ENCODE peak calls at places on chromosomes 1 and 21, in four cellular contexts. R, E, K and L are unnamed samples.
A peak's percentile ranks its signal among the peaks of the same experiment; 100 is the strongest.

GRCh38 chr1:229753764-229754553 is 127.9 kb downstream of the URB2 start:
- DNase-seq in E (no peak), K (peak; percentile 85), R (no peak), L (peak; percentile 31)

GRCh38 chr1:79657916-79658662 is 651.6 kb upstream of the ADGRL4 start:
- DNase-seq in E (no peak), R (peak; percentile 9), K (no peak), L (no peak)

GRCh38 chr1:108561731-108562326 is 1.9 kb downstream of the EEIG2 start:
- DNase-seq in R (peak; percentile 35), E (no peak), K (peak; percentile 78), L (peak; percentile 70)

GRCh38 chr1:31605908-31606427 is 11.5 kb upstream of the HCRTR1 start:
- DNase-seq in E (peak; percentile 66), R (peak; percentile 55), K (peak; percentile 74), L (peak; percentile 85)

GRCh38 chr1:52551476-52552235 is 1.2 kb downstream of the TUT4 start:
- DNase-seq in R (peak; percentile 52), E (peak; percentile 33), K (peak; percentile 40), L (no peak)

GRCh38 chr1:35448344-35448801 is 108.8 kb downstream of the KIAA0319L start:
- DNase-seq in R (peak; percentile 99), E (peak; percentile 89), K (no peak), L (no peak)

GRCh38 chr1:68421350-68421749 is 28.4 kb downstream of the RPE65 start:
- DNase-seq in E (no peak), R (no peak), K (no peak), L (no peak)

GRCh38 chr1:165408518-165408917 is 36.4 kb downstream of the RXRG start:
- DNase-seq in K (peak; percentile 30), E (peak; percentile 18), R (peak; percentile 28), L (no peak)

GRCh38 chr1:57633055-57633454 is 209.2 kb upstream of the DAB1 start:
- DNase-seq in R (no peak), E (no peak), K (no peak), L (no peak)

GRCh38 chr1:107244734-107245495 is 104.1 kb downstream of the NTNG1 start:
- DNase-seq in R (no peak), K (no peak), E (no peak), L (no peak)

GRCh38 chr1:228998179-228998578 is 262.9 kb downstream of the RHOU start:
- DNase-seq in K (no peak), E (no peak), R (no peak), L (no peak)

GRCh38 chr1:158037876-158038359 is 44.5 kb downstream of the KIRREL1 start:
- DNase-seq in K (no peak), R (peak; percentile 67), E (peak; percentile 68), L (no peak)

GRCh38 chr1:14263671-14264070 is 334.8 kb upstream of the KAZN start:
- DNase-seq in E (no peak), R (no peak), K (no peak), L (no peak)

GRCh38 chr1:17771014-17771413 is 15.9 kb downstream of the ACTL8 start:
- DNase-seq in K (no peak), E (no peak), R (no peak), L (no peak)

GRCh38 chr1:40258445-40258769 is 371 bp downstream of the ZMPSTE24 start:
- DNase-seq in E (no peak), K (no peak), R (peak; percentile 36), L (no peak)

GRCh38 chr1:167517535-167518330 is 596 bp downstream of the CD247 start:
- DNase-seq in R (no peak), K (no peak), E (peak; percentile 3), L (no peak)

GRCh38 chr1:8512504-8512903 is 194.6 kb downstream of the SLC45A1 start:
- DNase-seq in R (no peak), K (no peak), E (no peak), L (no peak)

GRCh38 chr21:41318218-41318617 is 1.6 kb downstream of the FAM3B start:
- DNase-seq in R (no peak), K (no peak), E (no peak), L (no peak)

GRCh38 chr1:70977575-70977974 is 70.0 kb downstream of the PTGER3 start:
- DNase-seq in K (no peak), E (no peak), R (no peak), L (no peak)

GRCh38 chr1:223802032-223802431 is 43.7 kb downstream of the TP53BP2 start:
- DNase-seq in R (no peak), K (no peak), E (no peak), L (no peak)

GRCh38 chr1:58197811-58198210 is 348.7 kb downstream of the OMA1 start:
- DNase-seq in K (no peak), R (no peak), E (no peak), L (no peak)

GRCh38 chr21:16085436-16085835 is 355.7 kb downstream of the USP25 start:
- DNase-seq in K (no peak), E (peak; percentile 6), R (no peak), L (no peak)

GRCh38 chr1:55386456-55386855 is 171.3 kb upstream of the USP24 start:
- DNase-seq in K (no peak), E (no peak), R (no peak), L (no peak)

DNA sequence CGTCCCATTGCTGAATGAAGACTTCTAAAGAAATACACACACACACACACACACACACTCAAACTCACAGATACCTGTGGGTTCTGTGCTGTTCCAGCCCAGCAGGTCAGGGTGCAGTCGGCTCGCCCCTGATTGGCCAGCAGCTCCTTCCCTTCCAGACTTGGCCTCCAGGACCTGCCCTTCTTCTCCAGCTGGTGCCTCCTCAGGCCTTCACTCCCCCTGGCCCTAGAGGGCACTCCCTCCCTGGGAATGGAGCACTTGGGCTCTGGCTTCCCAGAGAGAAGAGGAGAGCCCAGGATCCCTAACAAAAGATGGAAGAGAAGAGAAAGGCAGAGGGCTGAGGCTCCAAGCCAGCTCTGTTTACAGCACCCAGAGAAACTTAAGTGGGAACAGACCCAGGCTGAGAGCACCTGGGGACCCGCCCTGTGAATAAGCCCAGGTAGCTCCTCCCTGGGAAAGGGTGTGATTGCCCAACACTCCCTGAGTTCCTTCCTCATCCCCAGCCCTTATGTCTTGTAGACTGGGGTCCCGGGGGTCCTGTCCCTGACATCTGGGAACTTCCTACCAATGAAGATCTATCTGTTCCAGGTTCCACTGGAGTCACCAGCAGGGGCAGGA is at the start of gene PGLYRP3:
- DNase-seq in K (no peak), E (no peak), R (no peak), L (no peak)
- TF ChIP-seq CTCF in K (no peak), E (no peak), R (no peak), L (peak; percentile 30)

DNA sequence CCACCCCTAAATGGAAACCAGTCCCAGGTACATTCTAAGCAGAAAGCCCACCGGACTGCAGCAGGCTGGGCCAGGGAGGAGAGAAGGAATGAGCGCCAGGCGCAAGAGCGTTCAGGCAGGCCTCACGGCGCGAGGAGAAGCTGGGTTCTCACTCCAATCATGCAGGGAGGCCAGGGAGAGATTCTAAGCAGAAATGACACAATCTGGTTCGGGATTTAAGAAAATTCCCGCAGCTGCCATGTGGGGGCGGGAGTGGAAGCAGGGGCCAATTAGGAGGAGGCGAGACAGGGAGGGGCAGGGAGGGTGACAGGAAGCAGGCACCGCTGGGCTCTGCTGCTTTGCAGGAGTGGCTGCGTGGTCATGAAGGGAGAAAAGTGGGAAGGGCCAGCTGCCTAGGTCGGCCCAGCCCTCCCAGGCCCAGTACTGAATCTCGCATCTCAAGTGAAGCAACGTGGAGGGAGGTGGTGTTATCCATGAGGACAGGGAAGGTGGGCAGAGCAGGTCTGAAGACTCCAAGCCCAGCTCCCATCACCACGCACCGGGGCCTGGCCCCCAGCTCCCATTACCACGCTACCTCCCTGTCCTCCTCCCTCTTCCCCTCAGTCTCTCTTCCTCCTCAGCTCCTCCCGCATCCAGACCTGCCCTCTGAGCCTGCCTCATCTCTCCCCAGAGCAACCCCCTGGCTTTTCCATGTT is 11.8 kb downstream of the NPHP4 start:
- DNase-seq in K (no peak), E (no peak), R (peak; percentile 65), L (no peak)
- TF ChIP-seq CTCF in K (no peak), E (peak; percentile 38), R (peak; percentile 19), L (no peak)

DNA sequence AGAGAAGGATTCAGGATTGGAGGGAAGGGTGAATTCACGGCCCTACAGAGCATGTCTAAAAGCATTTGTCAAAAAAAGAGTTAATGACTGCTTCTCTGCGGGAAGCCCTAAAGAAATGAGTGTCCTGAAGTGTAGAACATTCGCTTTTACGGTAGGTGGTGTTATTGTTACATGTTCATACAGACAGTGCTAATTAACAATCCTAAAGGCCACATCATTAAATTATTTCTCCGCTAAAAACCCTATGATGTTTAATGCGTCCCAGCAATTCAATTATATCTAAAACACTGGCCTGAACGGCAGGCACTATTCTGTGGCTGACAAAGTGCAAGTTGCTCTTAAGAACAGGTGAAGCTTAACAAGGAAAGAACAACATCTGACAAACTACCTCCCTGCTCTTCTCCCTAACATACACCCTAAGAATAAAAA is 112.3 kb upstream of the NFIA start:
- DNase-seq in R (peak; percentile 53), K (no peak), E (peak; percentile 14), L (no peak)
- TF ChIP-seq CTCF in R (peak; percentile 39), K (no peak), E (peak; percentile 69), L (no peak)

GRCh38 chr1:232630047-232630893 is at the start of gene SIPA1L2:
- DNase-seq in K (peak; percentile 94), E (peak; percentile 46), R (peak; percentile 90), L (peak; percentile 99)
- TF ChIP-seq CTCF in K (peak; percentile 62), E (no peak), R (peak; percentile 40), L (no peak)

GRCh38 chr1:155437405-155437804 is 116.7 kb downstream of the RUSC1 start:
- DNase-seq in E (no peak), R (no peak), K (no peak), L (no peak)
- TF ChIP-seq CTCF in E (no peak), R (no peak), K (no peak), L (no peak)

GRCh38 chr21:37073417-37074194 is 552 bp downstream of the TTC3 start:
- DNase-seq in K (peak; percentile 54), R (peak; percentile 51), E (no peak), L (peak; percentile 52)
- TF ChIP-seq CTCF in K (peak; percentile 30), R (no peak), E (peak; percentile 42), L (peak; percentile 10)

GRCh38 chr1:19390166-19390850 is 78.2 kb downstream of the SLC66A1 start:
- DNase-seq in E (no peak), R (no peak), K (no peak), L (no peak)

GRCh38 chr1:19392221-19392620 is 80.1 kb downstream of the SLC66A1 start:
- DNase-seq in R (no peak), K (no peak), E (no peak), L (no peak)

GRCh38 chr1:19393051-19393450 is 80.9 kb downstream of the SLC66A1 start:
- DNase-seq in E (no peak), R (no peak), K (no peak), L (no peak)

GRCh38 chr1:19390901-19391595 is 78.9 kb downstream of the SLC66A1 start:
- DNase-seq in E (peak; percentile 87), R (peak; percentile 72), K (no peak), L (peak; percentile 79)

DNA sequence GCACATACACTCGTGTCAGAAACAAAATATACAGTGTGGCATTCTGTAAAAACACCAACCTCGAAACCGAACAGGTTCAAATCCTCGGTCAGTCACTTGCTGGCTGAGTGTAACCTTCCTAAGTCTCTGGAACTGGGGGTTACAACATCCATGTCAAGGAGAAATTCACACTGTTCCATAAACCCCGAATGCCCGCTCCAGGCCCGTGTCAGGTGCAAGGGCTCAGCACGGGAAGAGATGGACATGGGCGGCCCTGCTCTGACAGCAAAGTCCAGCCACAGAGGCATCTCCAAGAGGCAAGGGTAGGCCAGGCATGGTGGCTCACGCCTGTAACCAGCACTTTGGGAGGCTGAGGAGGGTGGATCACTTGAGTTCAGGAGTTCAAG is 79.5 kb downstream of the SLC66A1 start:
- DNase-seq in R (no peak), E (no peak), K (no peak), L (no peak)
- TF ChIP-seq CTCF in R (no peak), E (peak; percentile 43), K (no peak), L (no peak)

GRCh38 chr21:45405271-45405818 is 380 bp downstream of the COL18A1 start:
- DNase-seq in E (no peak), R (peak; percentile 52), K (no peak), L (no peak)
- TF ChIP-seq CTCF in E (no peak), R (no peak), K (no peak), L (no peak)

GRCh38 chr1:46487818-46488218 is 1.8 kb upstream of the DMBX1 start:
- DNase-seq in R (peak; percentile 25), K (no peak), E (no peak), L (no peak)
- TF ChIP-seq CTCF in R (peak; percentile 42), K (peak; percentile 25), E (peak; percentile 39), L (no peak)